ENCODE peak calls at places on chromosomes 12 and 14, in eight cellular contexts. T, F, Q, B, C, V, G and W are unnamed samples.

GRCh38 chr12:72018036-72018435 is 79.4 kb downstream of the TPH2 start:
- DNase-seq in T (no peak), F (no peak), Q (no peak), B (no peak), C (no peak), V (no peak), G (no peak), W (no peak)

GRCh38 chr12:94806617-94807016 is 156.3 kb upstream of the TMCC3 start:
- DNase-seq in T (no peak), F (no peak), Q (no peak), B (no peak), C (no peak), V (no peak), G (no peak), W (no peak)

GRCh38 chr14:53368714-53369191 is 215.6 kb upstream of the DDHD1 start:
- DNase-seq in T (no peak), F (no peak), Q (peak), B (peak), C (no peak), V (no peak), G (peak), W (no peak)

GRCh38 chr12:78951746-78952532 is 87.4 kb downstream of the SYT1 start:
- DNase-seq in T (no peak), F (no peak), Q (no peak), B (peak), C (no peak), V (no peak), G (peak), W (no peak)

GRCh38 chr12:121786441-121786825 is 7.1 kb downstream of the RHOF start:
- DNase-seq in T (no peak), F (peak), Q (no peak), B (peak), C (no peak), V (peak), G (peak), W (no peak)

GRCh38 chr12:128823216-128823915 is 392 bp downstream of the SLC15A4 start:
- DNase-seq in T (no peak), F (peak), Q (no peak), B (no peak), C (no peak), V (no peak), G (no peak), W (no peak)

GRCh38 chr12:110718222-110718908 is 24.3 kb downstream of the PPP1CC start:
- DNase-seq in T (no peak), F (no peak), Q (no peak), B (no peak), C (no peak), V (no peak), G (no peak), W (no peak)

GRCh38 chr14:89507926-89508460 is 91.0 kb upstream of the FOXN3 start:
- DNase-seq in T (no peak), F (no peak), Q (no peak), B (peak), C (peak), V (no peak), G (peak), W (no peak)

GRCh38 chr14:55122441-55122986 is 6.5 kb upstream of the LGALS3 start:
- DNase-seq in T (no peak), F (peak), Q (no peak), B (peak), C (no peak), V (peak), G (peak), W (no peak)

GRCh38 chr12:89414851-89415250 is 62.5 kb upstream of the DUSP6 start:
- DNase-seq in T (no peak), F (no peak), Q (peak), B (peak), C (no peak), V (no peak), G (peak), W (no peak)

GRCh38 chr12:132506730-132507538 is 17.0 kb downstream of the FBRSL1 start:
- DNase-seq in T (peak), F (peak), Q (peak), B (peak), C (peak), V (peak), G (peak), W (no peak)

GRCh38 chr12:65656904-65657351 is 167.4 kb upstream of the HMGA2 start:
- DNase-seq in T (peak), F (no peak), Q (peak), B (peak), C (no peak), V (no peak), G (peak), W (no peak)

GRCh38 chr12:132773077-132774020 is 11.7 kb upstream of the ANKLE2 start:
- DNase-seq in T (no peak), F (no peak), Q (no peak), B (no peak), C (no peak), V (no peak), G (no peak), W (no peak)

GRCh38 chr14:35940291-35940690 is 114.2 kb downstream of the BRMS1L start:
- DNase-seq in T (no peak), F (no peak), Q (no peak), B (no peak), C (no peak), V (no peak), G (no peak), W (no peak)

GRCh38 chr12:111284709-111285108 is 84.2 kb downstream of the PHETA1 start:
- DNase-seq in T (no peak), F (no peak), Q (no peak), B (no peak), C (no peak), V (no peak), G (no peak), W (no peak)

DNA sequence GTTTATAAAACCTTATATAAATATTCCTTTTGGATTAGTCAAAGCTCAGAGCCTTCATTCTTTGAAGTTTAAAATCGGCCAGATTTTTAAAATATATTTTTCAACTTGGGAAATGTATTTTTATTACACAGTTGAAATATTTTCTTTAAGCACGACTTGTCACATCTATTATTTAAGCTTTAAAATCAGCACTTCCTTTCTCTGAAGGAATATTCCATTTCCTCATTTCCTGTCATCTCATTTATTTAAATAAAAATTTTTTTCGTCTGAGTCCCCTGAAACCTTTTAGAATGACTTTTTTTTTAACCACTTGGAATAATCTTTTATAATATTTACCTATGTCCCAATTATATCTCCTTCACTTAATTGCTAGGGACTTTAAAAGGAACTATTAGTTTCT is 107.5 kb upstream of the PDE3A start:
- DNase-seq in T (no peak), F (no peak), Q (no peak), B (no peak), C (no peak), V (no peak), G (no peak), W (no peak)
- H3K4me3 ChIP-seq in T (no peak), F (no peak), Q (no peak), B (no peak), C (peak), V (no peak), G (no peak), W (no peak)

GRCh38 chr12:127209318-127209717 is 1057.7 kb upstream of the TMEM132C start:
- DNase-seq in T (no peak), F (no peak), Q (no peak), B (no peak), C (no peak), V (no peak), G (no peak), W (no peak)

DNA sequence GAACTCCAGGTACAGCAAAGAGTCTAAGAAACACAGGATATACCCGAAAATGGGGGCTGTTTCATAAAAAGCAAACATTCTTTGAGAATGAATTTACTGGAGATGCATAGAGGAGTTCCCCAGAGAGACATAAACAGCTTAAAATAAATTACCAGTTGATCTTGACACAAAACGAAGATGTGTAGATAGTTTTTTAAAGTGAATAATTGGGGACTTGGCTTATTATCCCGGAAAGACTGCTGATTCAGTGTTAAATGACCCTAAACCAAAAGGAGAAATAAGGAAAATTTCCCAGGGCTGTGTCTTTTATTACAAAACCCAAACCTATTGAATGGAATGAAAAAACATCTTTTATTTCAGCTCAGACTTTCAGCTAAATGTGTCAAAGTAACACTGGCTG is 1052.8 kb upstream of the TMEM132C start:
- DNase-seq in T (no peak), F (no peak), Q (no peak), B (no peak), C (no peak), V (no peak), G (peak), W (no peak)
- H3K4me3 ChIP-seq in T (no peak), F (no peak), Q (no peak), B (no peak), C (no peak), V (no peak), G (no peak), W (no peak)

GRCh38 chr14:106549064-106549463 is 1022.7 kb downstream of the TMEM121 start:
- DNase-seq in T (no peak), F (no peak), Q (no peak), B (no peak), C (no peak), V (no peak), G (no peak), W (no peak)
- H3K4me3 ChIP-seq in T (no peak), F (no peak), Q (no peak), B (no peak), C (no peak), V (no peak), G (no peak), W (no peak)

DNA sequence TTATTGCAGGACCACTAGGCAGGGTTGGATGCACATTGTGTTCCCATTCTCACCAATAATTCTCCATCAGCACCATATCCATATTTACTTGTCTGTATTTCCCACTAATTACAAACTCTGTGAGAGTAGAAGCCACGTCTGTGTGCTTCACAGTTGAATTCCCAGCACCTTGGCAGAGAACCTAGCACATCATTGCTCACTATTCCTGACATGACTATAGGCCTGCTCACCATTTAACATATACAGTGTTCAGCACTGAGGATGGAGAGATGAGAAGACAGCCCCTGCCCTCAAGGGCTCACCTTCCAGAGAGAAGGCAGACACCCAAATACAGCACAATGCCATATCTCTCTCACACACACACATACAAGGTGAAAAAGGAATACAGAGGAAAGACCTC is 5.0 kb downstream of the DAD1 start:
- DNase-seq in T (no peak), F (no peak), Q (no peak), B (no peak), C (no peak), V (no peak), G (no peak), W (no peak)
- H3K4me3 ChIP-seq in T (no peak), F (no peak), Q (no peak), B (no peak), C (no peak), V (no peak), G (no peak), W (no peak)

GRCh38 chr12:6553051-6553868 is 2.6 kb downstream of the IFFO1 start:
- DNase-seq in T (peak), F (peak), Q (no peak), B (peak), C (peak), V (no peak), G (peak), W (no peak)
- H3K4me3 ChIP-seq in T (peak), F (peak), Q (no peak), B (peak), C (peak), V (no peak), G (peak), W (no peak)

DNA sequence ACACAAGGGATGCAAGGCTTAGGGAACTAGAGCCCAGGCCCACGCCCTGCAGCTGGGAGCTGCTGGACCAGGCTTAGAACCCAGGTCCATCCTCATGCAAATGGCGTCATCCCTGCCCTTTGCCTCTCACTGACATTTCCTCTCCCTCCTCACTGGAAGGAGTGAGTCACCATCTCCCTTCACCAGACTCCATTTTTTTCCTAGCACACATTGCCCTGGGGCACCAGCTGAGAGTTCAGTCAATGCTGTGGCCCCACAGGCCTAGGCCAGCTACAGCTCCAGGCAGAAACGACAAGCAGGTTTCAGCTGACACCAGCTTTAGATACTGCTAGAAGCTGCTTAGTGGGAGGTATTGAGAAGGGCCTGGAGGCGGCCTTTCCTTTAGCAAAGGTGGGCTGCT is 98.9 kb downstream of the RIMBP2 start:
- DNase-seq in T (peak), F (no peak), Q (no peak), B (no peak), C (no peak), V (no peak), G (no peak), W (no peak)
- H3K4me3 ChIP-seq in T (no peak), F (no peak), Q (no peak), B (no peak), C (no peak), V (no peak), G (no peak), W (no peak)

DNA sequence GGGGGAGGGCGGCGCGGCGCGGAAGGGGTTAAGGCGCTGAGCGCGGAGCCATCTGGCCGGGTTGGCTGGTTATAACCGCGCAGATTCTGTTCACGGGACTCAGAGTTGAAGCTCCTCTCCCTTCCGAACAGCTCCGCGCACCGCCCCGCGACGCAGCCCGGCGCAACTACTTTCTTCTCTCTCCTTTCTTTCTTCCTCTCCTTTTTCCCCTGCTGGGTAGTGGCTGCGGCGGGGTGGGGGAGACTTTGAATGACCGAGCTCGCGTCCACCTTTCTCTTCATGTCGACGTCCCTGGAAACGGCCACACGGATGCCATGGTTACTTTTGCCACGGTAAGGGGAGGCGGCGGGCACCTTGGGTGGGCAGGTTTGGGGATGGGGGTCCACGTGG is at the start of gene NTF3:
- DNase-seq in T (peak), F (peak), Q (no peak), B (peak), C (no peak), V (no peak), G (peak), W (no peak)
- H3K4me3 ChIP-seq in T (peak), F (peak), Q (peak), B (peak), C (peak), V (no peak), G (no peak), W (no peak)

DNA sequence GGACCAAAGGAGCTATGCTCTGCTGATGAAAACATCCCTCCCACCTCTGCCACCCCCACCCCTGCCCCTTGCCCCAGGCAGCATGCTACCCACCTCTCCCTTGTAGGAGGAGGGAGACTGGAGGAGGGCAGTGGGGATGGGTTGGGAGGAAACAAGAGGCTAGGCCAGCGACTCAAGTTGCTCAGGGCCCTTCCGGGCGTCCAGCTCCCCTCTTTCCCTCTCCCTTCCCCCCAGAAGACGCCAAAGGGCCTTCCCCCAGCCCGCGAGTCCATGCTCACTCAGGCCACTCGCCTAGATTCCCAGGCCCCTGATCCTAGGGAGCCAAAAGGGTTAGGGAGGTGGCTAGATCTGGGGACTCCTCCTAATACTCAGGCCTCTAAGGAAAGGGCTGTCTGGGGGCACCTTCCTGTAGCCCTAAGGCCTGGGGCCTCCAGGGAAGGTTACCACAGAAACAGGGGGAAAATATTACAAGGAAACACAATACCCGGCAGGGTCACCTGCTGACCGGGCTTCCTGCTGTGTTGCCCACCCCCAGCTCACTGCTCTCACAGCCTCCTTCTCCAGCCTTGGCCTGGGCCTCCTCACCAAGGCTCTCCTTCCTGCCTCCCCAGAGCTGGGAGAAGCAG is 2.9 kb downstream of the HDAC7 start:
- DNase-seq in T (peak), F (peak), Q (no peak), B (peak), C (no peak), V (no peak), G (no peak), W (no peak)
- H3K4me3 ChIP-seq in T (no peak), F (peak), Q (peak), B (peak), C (peak), V (no peak), G (peak), W (no peak)

DNA sequence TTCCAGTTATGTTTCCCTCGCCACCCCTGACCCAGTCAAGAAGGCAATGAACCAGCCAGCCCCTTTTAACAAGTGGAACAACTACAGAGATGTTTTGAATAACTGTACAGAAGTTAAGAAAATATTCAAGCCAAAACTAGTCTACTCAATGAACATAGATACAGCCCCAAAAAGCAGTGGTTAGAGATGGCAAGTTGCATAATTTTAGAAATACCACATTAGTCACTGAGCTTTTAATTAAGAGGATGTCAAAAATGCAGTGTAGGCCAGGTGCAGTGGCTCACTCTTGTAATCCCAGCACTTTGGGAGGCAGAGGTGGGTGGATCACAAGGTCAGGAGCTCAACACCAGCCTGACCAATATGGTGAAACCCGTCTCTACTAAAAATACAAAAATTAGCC is 27.2 kb downstream of the PROX2 start:
- DNase-seq in T (no peak), F (no peak), Q (no peak), B (no peak), C (no peak), V (no peak), G (peak), W (no peak)
- H3K4me3 ChIP-seq in T (no peak), F (no peak), Q (no peak), B (no peak), C (no peak), V (no peak), G (no peak), W (no peak)

GRCh38 chr14:65228436-65228835 is 126.1 kb upstream of the MAX start:
- DNase-seq in T (no peak), F (no peak), Q (no peak), B (no peak), C (no peak), V (no peak), G (no peak), W (peak)

GRCh38 chr14:65228956-65229355 is 126.6 kb upstream of the MAX start:
- DNase-seq in T (no peak), F (no peak), Q (no peak), B (no peak), C (no peak), V (no peak), G (no peak), W (no peak)

GRCh38 chr14:65230287-65230728 is 128.0 kb upstream of the MAX start:
- DNase-seq in T (peak), F (peak), Q (no peak), B (peak), C (no peak), V (peak), G (peak), W (no peak)

GRCh38 chr14:65231286-65231980 is 129.1 kb upstream of the MAX start:
- DNase-seq in T (no peak), F (no peak), Q (no peak), B (no peak), C (no peak), V (no peak), G (no peak), W (no peak)

DNA sequence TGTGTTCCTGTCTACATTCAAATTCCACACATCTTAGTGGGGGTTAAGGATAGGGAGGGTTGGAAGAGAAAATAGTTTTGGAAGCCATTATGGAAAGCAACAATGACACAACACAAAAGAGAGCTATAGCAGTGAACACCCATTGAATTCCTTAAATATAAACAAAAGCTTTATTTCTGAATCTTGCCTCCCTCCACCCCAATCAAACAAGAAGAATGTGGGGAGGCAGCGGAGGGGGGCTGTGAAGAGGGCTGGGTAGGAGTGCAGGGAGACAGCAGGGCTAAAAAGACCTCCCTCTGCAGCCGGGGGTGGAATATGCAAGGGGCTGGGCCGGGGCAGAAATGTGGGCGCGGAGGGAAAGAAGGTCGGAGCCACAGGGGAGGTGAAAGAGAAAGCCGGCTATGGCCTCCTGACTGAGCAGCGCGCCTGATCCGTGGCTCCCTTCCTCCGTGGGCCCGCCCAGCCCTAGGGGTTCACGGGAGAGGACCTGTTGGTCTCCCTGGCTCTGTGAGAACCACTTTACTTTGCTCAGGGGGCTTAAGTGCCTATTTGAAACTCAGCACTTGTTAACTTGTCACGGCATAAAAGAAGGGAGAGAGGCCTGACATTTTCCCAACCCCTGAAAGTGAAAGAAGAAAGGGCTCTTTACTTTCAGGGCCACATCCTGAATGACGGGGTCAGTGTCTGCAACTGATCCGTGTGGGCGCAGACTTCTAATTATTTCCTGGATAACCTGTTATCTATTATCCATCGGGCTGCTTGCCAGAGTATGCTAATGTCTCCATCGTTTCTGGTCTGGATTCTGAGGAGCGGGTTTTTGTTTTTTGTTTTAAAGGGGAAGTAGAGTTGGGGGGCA is 127.3 kb upstream of the MAX start:
- DNase-seq in T (peak), F (peak), Q (no peak), B (peak), C (no peak), V (peak), G (peak), W (no peak)
- H3K4me3 ChIP-seq in T (peak), F (peak), Q (no peak), B (peak), C (peak), V (no peak), G (no peak), W (peak)